ENCODE peak calls at places on chromosomes 1 and 21, in seven cellular contexts. M is HFF-Myc; V is substantia nigra; C is GF-D8; K is activated CD8-positive, alpha-beta memory T cell treated with anti-CD3 and anti-CD28 coated beads for 24 hours; H is amygdala; S is mesenteric fat pad. Y is an unnamed sample.

GRCh38 chr21:38820471-38821239 is 14.9 kb downstream of the ETS2 start:
- DNase-seq in V (no peak), H (no peak), S (no peak), M (no peak), K (no peak), C (no peak), Y (no peak)

GRCh38 chr1:87141556-87141955 is 187.1 kb upstream of the LMO4 start:
- DNase-seq in K (no peak), H (no peak), S (no peak), C (no peak), M (no peak), V (no peak), Y (no peak)

GRCh38 chr1:236108027-236108648 is 34.2 kb upstream of the GPR137B start:
- DNase-seq in V (no peak), H (no peak), S (no peak), M (no peak), C (no peak), K (no peak), Y (no peak)

GRCh38 chr1:43708006-43708412 is 673 bp downstream of the ST3GAL3 start:
- DNase-seq in C (no peak), S (no peak), M (no peak), H (no peak), V (no peak), K (no peak), Y (peak)

GRCh38 chr1:42157667-42158066 is 4.5 kb downstream of the GUCA2B start:
- DNase-seq in S (no peak), V (no peak), K (no peak), C (no peak), M (no peak), H (no peak), Y (no peak)

GRCh38 chr1:192140382-192140781 is 17.9 kb upstream of the RGS18 start:
- DNase-seq in C (no peak), K (no peak), S (no peak), V (no peak), M (no peak), H (no peak), Y (no peak)

GRCh38 chr1:159012495-159012894 is 2.8 kb downstream of the IFI16 start:
- DNase-seq in S (no peak), K (no peak), V (no peak), C (peak), H (no peak), M (no peak), Y (no peak)

GRCh38 chr1:31771891-31772668 is 7.9 kb upstream of the ADGRB2 start:
- DNase-seq in C (no peak), H (no peak), M (no peak), V (no peak), S (no peak), K (peak), Y (no peak)

GRCh38 chr1:23558140-23558871 is 995 bp downstream of the ID3 start:
- DNase-seq in V (no peak), S (peak), H (no peak), K (peak), M (no peak), C (peak), Y (no peak)

GRCh38 chr1:38584408-38585037 is 275.0 kb downstream of the RRAGC start:
- DNase-seq in K (peak), S (peak), C (no peak), M (no peak), V (no peak), H (no peak), Y (no peak)